ENCODE peak calls at places on chromosomes 16 and 17, in four cellular contexts. P is adrenal gland; C is CD8-positive, alpha-beta memory T cell; M is thoracic aorta. F is an unnamed sample.
A peak's percentile ranks its signal among the peaks of the same experiment; 100 is the strongest.

GRCh38 chr17:47629826-47630225 is 19.9 kb upstream of the KPNB1 start:
- DNase-seq in P (no peak), M (no peak), C (no peak), F (no peak)

GRCh38 chr16:77035361-77035760 is 155.6 kb upstream of the MON1B start:
- DNase-seq in M (no peak), P (no peak), C (no peak), F (no peak)

GRCh38 chr17:46181940-46182339 is 11.3 kb downstream of the KANSL1 start:
- DNase-seq in P (no peak), C (no peak), M (no peak), F (no peak)

GRCh38 chr16:28531777-28532744 is 6.7 kb downstream of the NUPR1 start:
- DNase-seq in M (peak; percentile 28), P (peak; percentile 84), C (no peak), F (no peak)

GRCh38 chr17:67491009-67491677 is 114.1 kb downstream of the PITPNC1 start:
- DNase-seq in C (no peak), P (peak; percentile 97), M (peak; percentile 59), F (peak; percentile 90)

GRCh38 chr17:41763327-41763726 is 23.2 kb downstream of the JUP start:
- DNase-seq in P (no peak), C (no peak), M (no peak), F (no peak)

GRCh38 chr17:27944546-27945332 is 51.6 kb upstream of the LYRM9 start:
- DNase-seq in C (no peak), P (no peak), M (no peak), F (no peak)

GRCh38 chr16:83113317-83113716 is 486.5 kb downstream of the CDH13 start:
- DNase-seq in P (no peak), M (no peak), C (no peak), F (no peak)

GRCh38 chr17:19288453-19288852 is 51.3 kb downstream of the EPN2 start:
- DNase-seq in P (no peak), M (no peak), C (no peak), F (no peak)
- H3K27ac ChIP-seq in P (peak overlapping the region; percentile 7), M (no peak overlapping the region), C (no peak overlapping the region), F (no peak overlapping the region)

DNA sequence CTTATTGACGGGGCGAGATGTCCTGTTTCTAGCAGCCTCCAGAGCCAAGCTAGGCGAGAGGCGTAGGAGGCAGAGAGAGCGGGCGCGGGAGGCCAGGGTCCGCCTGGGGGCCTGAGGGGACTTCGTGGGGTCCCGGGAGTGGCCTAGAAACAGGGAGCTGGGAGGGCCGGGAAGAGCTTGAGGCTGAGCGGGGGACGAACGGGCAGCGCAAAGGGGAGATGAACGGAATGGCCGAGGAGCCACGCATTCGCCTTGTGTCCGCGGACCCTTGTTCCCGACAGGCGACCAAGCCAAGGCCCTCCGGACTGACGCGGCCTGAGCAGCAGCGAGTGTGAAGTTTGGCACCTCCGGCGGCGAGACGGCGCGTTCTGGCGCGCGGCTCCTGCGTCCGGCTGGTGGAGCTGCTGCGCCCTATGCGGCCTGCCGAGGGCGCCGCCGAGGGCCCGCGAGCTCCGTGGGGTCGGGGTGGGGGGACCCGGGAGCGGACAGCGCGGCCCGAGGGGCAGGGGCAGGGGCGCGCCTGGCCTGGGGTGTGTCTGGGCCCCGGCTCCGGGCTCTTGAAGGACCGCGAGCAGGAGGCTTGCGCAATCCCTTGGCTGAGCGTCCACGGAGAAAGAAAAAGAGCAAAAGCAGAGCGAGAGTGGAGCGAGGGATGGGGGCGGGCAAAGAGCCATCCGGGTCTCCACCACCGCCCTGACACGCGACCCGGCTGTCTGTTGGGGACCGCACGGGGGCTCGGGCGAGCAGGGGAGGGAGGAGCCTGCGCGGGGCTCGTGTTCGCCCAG is 1.2 kb upstream of the CBX4 start:
- DNase-seq in M (no peak), P (peak; percentile 71), C (no peak), F (no peak)
- H3K27me3 ChIP-seq in M (peaks cover 27% of the 10 kb centered on the region), P (peaks cover 34% of the 10 kb centered on the region), C (peaks cover 45% of the 10 kb centered on the region), F (peaks cover 32% of the 10 kb centered on the region)

GRCh38 chr16:56192644-56192960 is 1.3 kb downstream of the GNAO1 start:
- DNase-seq in C (no peak), P (no peak), M (no peak), F (no peak)
- H3K4me1 ChIP-seq in C (peaks cover 24% of the 10 kb centered on the region), P (peaks cover 7% of the 10 kb centered on the region), M (peaks cover 40% of the 10 kb centered on the region), F (peaks cover 19% of the 10 kb centered on the region)

DNA sequence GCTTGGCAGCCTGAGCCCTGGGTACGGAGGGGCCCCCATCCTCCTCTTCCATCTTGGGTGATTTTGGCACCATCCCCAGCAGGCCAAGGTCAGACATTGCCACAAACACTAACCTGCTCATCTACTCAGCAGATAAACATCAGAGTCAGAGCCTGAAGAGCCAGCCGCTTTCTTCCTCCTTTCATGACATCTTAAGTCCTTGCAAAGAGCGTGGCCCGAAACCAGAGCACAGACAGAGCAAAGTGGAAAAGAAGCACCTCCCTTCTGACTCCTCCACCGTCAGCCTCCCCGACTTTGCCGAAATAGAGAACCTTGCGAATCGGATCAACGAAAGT is 60.4 kb upstream of the RPH3AL start:
- DNase-seq in P (peak; percentile 26), M (no peak), C (no peak), F (no peak)
- H3K27ac ChIP-seq in P (no peak overlapping the region), M (no peak overlapping the region), C (no peak overlapping the region), F (no peak overlapping the region)

GRCh38 chr17:8753136-8753975 is 5.0 kb downstream of the SPDYE4 start:
- DNase-seq in M (no peak), P (no peak), C (no peak), F (no peak)

GRCh38 chr17:8757189-8757588 is 1.2 kb downstream of the SPDYE4 start:
- DNase-seq in P (no peak), M (no peak), C (no peak), F (no peak)

GRCh38 chr17:8753976-8754440 is 4.3 kb downstream of the SPDYE4 start:
- DNase-seq in P (no peak), M (no peak), C (no peak), F (no peak)

GRCh38 chr17:8755590-8756255 is 2.6 kb downstream of the SPDYE4 start:
- DNase-seq in P (no peak), M (no peak), C (no peak), F (no peak)

DNA sequence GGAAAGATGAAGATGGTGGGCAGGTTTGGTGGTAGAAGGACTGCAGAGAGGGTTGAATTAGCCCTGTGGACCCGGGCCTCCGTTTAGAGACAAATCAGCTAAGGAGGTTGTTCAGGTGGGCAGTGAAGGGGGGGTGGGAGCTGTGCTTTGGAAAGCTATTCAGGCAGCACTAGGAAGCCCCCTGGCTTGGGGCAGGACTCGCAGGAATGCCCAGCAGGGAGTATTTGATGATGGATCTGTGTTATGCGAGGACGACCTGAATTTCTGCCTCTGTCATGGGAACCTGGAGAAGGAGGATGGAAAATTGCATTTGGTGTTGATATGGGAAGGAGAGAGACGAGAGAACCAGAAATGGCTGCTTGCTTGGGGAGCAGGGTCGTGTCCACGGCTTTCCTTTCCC is 3.5 kb downstream of the SPDYE4 start:
- DNase-seq in M (no peak), C (no peak), P (no peak), F (no peak)
- H3K27me3 ChIP-seq in M (no peaks in the 10 kb centered on the region), C (no peaks in the 10 kb centered on the region), P (no peaks in the 10 kb centered on the region), F (no peaks in the 10 kb centered on the region)

GRCh38 chr17:75783803-75784472 is 668 bp upstream of the UNK start:
- DNase-seq in M (no peak), C (no peak), P (peak; percentile 51), F (peak; percentile 75)

GRCh38 chr17:75785016-75785769 is 587 bp downstream of the UNK start:
- DNase-seq in M (peak; percentile 67), P (peak; percentile 93), C (peak; percentile 85), F (peak; percentile 65)

GRCh38 chr17:75785770-75786538 is 1.3 kb downstream of the UNK start:
- DNase-seq in P (no peak), C (no peak), M (no peak), F (no peak)

GRCh38 chr17:75783069-75783783 is 1.4 kb upstream of the UNK start:
- DNase-seq in M (no peak), C (no peak), P (no peak), F (no peak)

GRCh38 chr17:75784473-75785015 is at the start of gene UNK:
- DNase-seq in P (peak; percentile 99), C (peak; percentile 89), M (peak; percentile 93), F (peak; percentile 94)
- H3K4me1 ChIP-seq in P (peaks cover 35% of the 10 kb centered on the region), C (peaks cover 46% of the 10 kb centered on the region), M (peaks cover 51% of the 10 kb centered on the region), F (peaks cover 33% of the 10 kb centered on the region)